ENCODE peak calls at places on chromosome 3, in five cellular contexts. S is breast epithelium; Z is Caco-2; L is psoas muscle; U is CD8-positive, alpha-beta T cell. O is an unnamed sample.

GRCh38 chr3:175580318-175580717 is 721.2 kb downstream of the NAALADL2 start:
- DNase-seq in S (no peak), Z (no peak), L (no peak), U (no peak), O (no peak)

GRCh38 chr3:101166150-101166549 is 154.2 kb downstream of the IMPG2 start:
- DNase-seq in S (no peak), Z (no peak), L (no peak), U (no peak), O (no peak)

GRCh38 chr3:78847203-78847602 is 920.6 kb downstream of the ROBO1 start:
- DNase-seq in S (no peak), Z (no peak), L (no peak), U (no peak), O (no peak)

GRCh38 chr3:27666708-27667107 is 55.4 kb downstream of the EOMES start:
- DNase-seq in S (no peak), Z (no peak), L (peak; percentile 79), U (no peak), O (no peak)

GRCh38 chr3:48782046-48782445 is 65.0 kb upstream of the IP6K2 start:
- DNase-seq in S (no peak), Z (no peak), L (no peak), U (no peak), O (no peak)

GRCh38 chr3:25257026-25257425 is 171.0 kb upstream of the RARB start:
- DNase-seq in S (peak; percentile 30), Z (no peak), L (no peak), U (no peak), O (no peak)

GRCh38 chr3:42871592-42872196 is 4.0 kb downstream of the CYP8B1 start:
- DNase-seq in S (no peak), Z (no peak), L (no peak), U (no peak), O (no peak)

GRCh38 chr3:15610083-15610482 is 8.5 kb downstream of the BTD start:
- DNase-seq in S (no peak), Z (no peak), L (peak; percentile 90), U (no peak), O (no peak)

GRCh38 chr3:156551746-156552145 is 3.2 kb downstream of the SSR3 start:
- DNase-seq in S (no peak), Z (no peak), L (no peak), U (no peak), O (no peak)

GRCh38 chr3:45572755-45573154 is 21.8 kb upstream of the LIMD1 start:
- DNase-seq in S (no peak), Z (no peak), L (no peak), U (no peak), O (no peak)

GRCh38 chr3:65713016-65713415 is 325.7 kb downstream of the MAGI1 start:
- DNase-seq in S (no peak), Z (no peak), L (no peak), U (no peak), O (no peak)

GRCh38 chr3:63964287-63965073 is 52.3 kb upstream of the SCAANT1 start:
- DNase-seq in S (no peak), Z (no peak), L (no peak), U (no peak), O (no peak)

GRCh38 chr3:154144825-154145465 is 23.8 kb downstream of the ARHGEF26 start:
- DNase-seq in S (no peak), Z (no peak), L (no peak), U (no peak), O (no peak)

GRCh38 chr3:128851601-128852000 is 27.8 kb upstream of the ACAD9 start:
- DNase-seq in S (no peak), Z (no peak), L (no peak), U (no peak), O (no peak)

GRCh38 chr3:128853826-128854225 is 25.6 kb upstream of the ACAD9 start:
- DNase-seq in S (no peak), Z (no peak), L (no peak), U (no peak), O (no peak)

GRCh38 chr3:128855574-128855973 is 23.8 kb upstream of the ACAD9 start:
- DNase-seq in S (no peak), Z (no peak), L (no peak), U (no peak), O (no peak)

GRCh38 chr3:128858167-128858566 is 21.3 kb upstream of the ACAD9 start:
- DNase-seq in S (no peak), Z (no peak), L (no peak), U (no peak), O (no peak)

GRCh38 chr3:128854382-128854939 is 25.0 kb upstream of the ACAD9 start:
- DNase-seq in S (no peak), Z (no peak), L (no peak), U (no peak), O (no peak)
- H3K9me3 ChIP-seq in S (peaks cover 26% of the 10 kb centered on the region), Z (peaks cover 29% of the 10 kb centered on the region), L (peaks cover 3% of the 10 kb centered on the region), U (peaks cover 9% of the 10 kb centered on the region), O (peaks cover 3% of the 10 kb centered on the region)

DNA sequence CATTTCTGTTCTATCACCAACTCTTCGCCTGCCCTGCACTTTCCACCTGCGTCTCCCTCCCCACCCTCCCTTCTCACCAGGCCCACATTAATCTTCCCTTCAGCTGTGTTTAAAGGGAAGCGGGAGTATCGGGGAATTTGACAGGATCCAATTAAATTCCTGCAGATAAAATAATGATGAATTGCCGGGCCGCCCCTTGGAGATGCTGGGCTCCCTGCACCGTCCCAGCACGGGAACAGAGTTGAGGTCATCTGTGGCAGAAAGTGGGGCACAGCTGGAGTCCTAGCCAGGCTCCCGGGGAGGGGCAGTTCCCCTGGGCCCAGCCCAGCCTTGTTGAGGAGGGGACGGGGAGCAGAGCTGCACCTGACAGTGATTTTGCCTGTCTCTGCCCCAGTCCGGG is 30.3 kb downstream of the PLXNA1 start:
- DNase-seq in S (no peak), Z (no peak), L (no peak), U (no peak), O (no peak)
- H3K9me3 ChIP-seq in S (no peaks in the 10 kb centered on the region), Z (no peaks in the 10 kb centered on the region), L (no peaks in the 10 kb centered on the region), U (no peaks in the 10 kb centered on the region), O (no peaks in the 10 kb centered on the region)

GRCh38 chr3:115186351-115187148 is 39.5 kb upstream of the ZBTB20 start:
- DNase-seq in S (no peak), Z (no peak), L (no peak), U (no peak), O (no peak)

GRCh38 chr3:115190747-115191146 is 43.7 kb upstream of the ZBTB20 start:
- DNase-seq in S (no peak), Z (no peak), L (no peak), U (no peak), O (no peak)

GRCh38 chr3:115187149-115187757 is 40.2 kb upstream of the ZBTB20 start:
- DNase-seq in S (no peak), Z (no peak), L (no peak), U (no peak), O (no peak)
- H3K9me3 ChIP-seq in S (no peaks in the 10 kb centered on the region), Z (no peaks in the 10 kb centered on the region), L (peaks cover 4% of the 10 kb centered on the region), U (no peaks in the 10 kb centered on the region), O (peaks cover 4% of the 10 kb centered on the region)

GRCh38 chr3:5143459-5143858 is 21.4 kb downstream of the ARL8B start:
- DNase-seq in S (no peak), Z (no peak), L (no peak), U (no peak), O (no peak)

GRCh38 chr3:5149306-5149880 is 27.3 kb downstream of the ARL8B start:
- DNase-seq in S (no peak), Z (no peak), L (no peak), U (no peak), O (no peak)

GRCh38 chr3:5141760-5142159 is 19.7 kb downstream of the ARL8B start:
- DNase-seq in S (no peak), Z (no peak), L (no peak), U (no peak), O (no peak)

GRCh38 chr3:5144316-5144994 is 22.4 kb downstream of the ARL8B start:
- DNase-seq in S (no peak), Z (no peak), L (no peak), U (no peak), O (no peak)

DNA sequence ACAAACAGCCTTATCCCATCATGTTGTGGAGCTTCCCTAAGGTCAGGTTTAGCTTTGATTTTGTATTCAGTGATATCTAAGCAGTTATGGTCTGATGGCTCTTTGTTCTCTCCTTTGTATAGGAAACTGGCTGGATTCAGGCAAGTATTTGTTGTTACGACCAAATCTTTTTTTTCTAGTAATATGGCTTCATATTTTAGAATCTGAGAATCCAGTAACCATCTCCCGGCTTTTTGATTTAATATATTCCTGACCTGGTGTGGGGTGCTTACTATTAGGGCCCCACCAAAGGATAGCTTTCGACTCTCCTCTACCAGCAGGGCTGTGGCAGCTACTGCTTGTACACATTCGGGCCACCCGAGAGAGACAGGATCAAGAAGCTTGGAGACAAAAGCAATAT is 23.0 kb downstream of the ARL8B start:
- DNase-seq in S (no peak), Z (no peak), L (no peak), U (no peak), O (no peak)
- H3K9me3 ChIP-seq in S (no peaks in the 10 kb centered on the region), Z (no peaks in the 10 kb centered on the region), L (no peaks in the 10 kb centered on the region), U (no peaks in the 10 kb centered on the region), O (no peaks in the 10 kb centered on the region)